ENCODE peak calls at places on chromosomes 7 and 10, in four cellular contexts. One of them, this sample, is unnamed.
A peak's percentile ranks its signal among the peaks of the same experiment; 100 is the strongest.

GRCh38 chr10:43671659-43672555 is 23.2 kb upstream of the ZNF32 start:
- DNase-seq in mucosa of descending colon: no peak
- DNase-seq in suprapubic skin: no peak
- DNase-seq in esophagus squamous epithelium: no peak
- DNase-seq in this sample: peak; percentile 76

GRCh38 chr10:30454744-30455498 is 20.9 kb downstream of the MAP3K8 start:
- DNase-seq in suprapubic skin: no peak
- DNase-seq in esophagus squamous epithelium: no peak
- DNase-seq in mucosa of descending colon: no peak
- DNase-seq in this sample: no peak

GRCh38 chr10:11232222-11232961 is 214.7 kb downstream of the CELF2 start:
- DNase-seq in mucosa of descending colon: no peak
- DNase-seq in esophagus squamous epithelium: no peak
- DNase-seq in suprapubic skin: no peak
- DNase-seq in this sample: no peak

GRCh38 chr10:63094405-63094804 is 38.7 kb upstream of the NRBF2 start:
- DNase-seq in esophagus squamous epithelium: no peak
- DNase-seq in suprapubic skin: no peak
- DNase-seq in mucosa of descending colon: no peak
- DNase-seq in this sample: no peak

GRCh38 chr7:47307311-47307710 is 274.6 kb downstream of the TNS3 start:
- DNase-seq in suprapubic skin: no peak
- DNase-seq in esophagus squamous epithelium: no peak
- DNase-seq in mucosa of descending colon: no peak
- DNase-seq in this sample: no peak

GRCh38 chr7:98209166-98209920 is 1.9 kb upstream of the BHLHA15 start:
- DNase-seq in mucosa of descending colon: peak; percentile 38
- DNase-seq in esophagus squamous epithelium: no peak
- DNase-seq in suprapubic skin: peak; percentile 59
- DNase-seq in this sample: peak; percentile 62

GRCh38 chr10:23051855-23052309 is 43.5 kb upstream of the MSRB2 start:
- DNase-seq in suprapubic skin: no peak
- DNase-seq in esophagus squamous epithelium: no peak
- DNase-seq in mucosa of descending colon: no peak
- DNase-seq in this sample: no peak

GRCh38 chr10:99630439-99630838 is 10.2 kb upstream of the SLC25A28 start:
- DNase-seq in suprapubic skin: no peak
- DNase-seq in esophagus squamous epithelium: no peak
- DNase-seq in mucosa of descending colon: no peak
- DNase-seq in this sample: no peak

GRCh38 chr7:96676901-96677300 is 32.7 kb downstream of the SEM1 start:
- DNase-seq in esophagus squamous epithelium: no peak
- DNase-seq in mucosa of descending colon: no peak
- DNase-seq in suprapubic skin: no peak
- DNase-seq in this sample: no peak

GRCh38 chr7:55109384-55110167 is 90.8 kb downstream of the EGFR start:
- DNase-seq in mucosa of descending colon: no peak
- DNase-seq in suprapubic skin: no peak
- DNase-seq in esophagus squamous epithelium: no peak
- DNase-seq in this sample: no peak

GRCh38 chr7:19327011-19327410 is 181.8 kb upstream of the FERD3L start:
- DNase-seq in mucosa of descending colon: no peak
- DNase-seq in esophagus squamous epithelium: no peak
- DNase-seq in suprapubic skin: no peak
- DNase-seq in this sample: no peak

GRCh38 chr10:12513775-12514663 is 164.7 kb downstream of the CAMK1D start:
- DNase-seq in mucosa of descending colon: no peak
- DNase-seq in suprapubic skin: peak; percentile 57
- DNase-seq in esophagus squamous epithelium: no peak
- DNase-seq in this sample: no peak

GRCh38 chr10:77925410-77925794 is 1.2 kb downstream of the DLG5 start:
- DNase-seq in mucosa of descending colon: no peak
- DNase-seq in esophagus squamous epithelium: no peak
- DNase-seq in suprapubic skin: no peak
- DNase-seq in this sample: no peak

GRCh38 chr7:135998081-135998480 is 20.9 kb upstream of the MTPN start:
- DNase-seq in suprapubic skin: no peak
- DNase-seq in mucosa of descending colon: no peak
- DNase-seq in esophagus squamous epithelium: no peak
- DNase-seq in this sample: no peak

GRCh38 chr7:135900186-135900585 is 77.0 kb downstream of the MTPN start:
- DNase-seq in esophagus squamous epithelium: no peak
- DNase-seq in mucosa of descending colon: no peak
- DNase-seq in suprapubic skin: no peak
- DNase-seq in this sample: no peak

GRCh38 chr7:91085175-91085574 is 179.1 kb upstream of the FZD1 start:
- DNase-seq in esophagus squamous epithelium: no peak
- DNase-seq in suprapubic skin: no peak
- DNase-seq in mucosa of descending colon: no peak
- DNase-seq in this sample: no peak

GRCh38 chr7:91080351-91080750 is 183.9 kb upstream of the FZD1 start:
- DNase-seq in esophagus squamous epithelium: no peak
- DNase-seq in suprapubic skin: no peak
- DNase-seq in mucosa of descending colon: no peak
- DNase-seq in this sample: no peak

GRCh38 chr7:91082854-91083495 is 181.3 kb upstream of the FZD1 start:
- DNase-seq in suprapubic skin: no peak
- DNase-seq in mucosa of descending colon: no peak
- DNase-seq in esophagus squamous epithelium: no peak
- DNase-seq in this sample: no peak

GRCh38 chr7:91082038-91082437 is 182.2 kb upstream of the FZD1 start:
- DNase-seq in suprapubic skin: no peak
- DNase-seq in esophagus squamous epithelium: no peak
- DNase-seq in mucosa of descending colon: no peak
- DNase-seq in this sample: no peak

GRCh38 chr7:91083855-91084644 is 180.2 kb upstream of the FZD1 start:
- DNase-seq in mucosa of descending colon: no peak
- DNase-seq in suprapubic skin: no peak
- DNase-seq in esophagus squamous epithelium: no peak
- DNase-seq in this sample: no peak
- TF ChIP-seq CTCF in mucosa of descending colon: no peak
- TF ChIP-seq CTCF in suprapubic skin: no peak
- TF ChIP-seq CTCF in esophagus squamous epithelium: no peak
- TF ChIP-seq CTCF in this sample: no peak

GRCh38 chr7:105000927-105001336 is 13.1 kb upstream of the KMT2E start:
- DNase-seq in esophagus squamous epithelium: no peak
- DNase-seq in mucosa of descending colon: peak; percentile 56
- DNase-seq in suprapubic skin: no peak
- DNase-seq in this sample: peak; percentile 58
- H3K4me1 ChIP-seq in esophagus squamous epithelium: peaks cover 62% of the 10 kb centered on the region
- H3K4me1 ChIP-seq in mucosa of descending colon: peaks cover 68% of the 10 kb centered on the region
- H3K4me1 ChIP-seq in suprapubic skin: peaks cover 89% of the 10 kb centered on the region
- H3K4me1 ChIP-seq in this sample: peaks cover 18% of the 10 kb centered on the region

GRCh38 chr7:87797798-87798403 is 78.3 kb downstream of the SLC25A40 start:
- DNase-seq in suprapubic skin: no peak
- DNase-seq in esophagus squamous epithelium: no peak
- DNase-seq in mucosa of descending colon: no peak
- DNase-seq in this sample: no peak
- TF ChIP-seq CTCF in suprapubic skin: peak; percentile 26
- TF ChIP-seq CTCF in esophagus squamous epithelium: peak; percentile 44
- TF ChIP-seq CTCF in mucosa of descending colon: peak; percentile 29
- TF ChIP-seq CTCF in this sample: peak; percentile 52

GRCh38 chr10:102523250-102524029 is 19.7 kb downstream of the SUFU start:
- DNase-seq in esophagus squamous epithelium: no peak
- DNase-seq in suprapubic skin: no peak
- DNase-seq in mucosa of descending colon: no peak
- DNase-seq in this sample: no peak
- H3K4me1 ChIP-seq in esophagus squamous epithelium: no peaks in the 10 kb centered on the region
- H3K4me1 ChIP-seq in suprapubic skin: no peaks in the 10 kb centered on the region
- H3K4me1 ChIP-seq in mucosa of descending colon: no peaks in the 10 kb centered on the region
- H3K4me1 ChIP-seq in this sample: peaks cover 6% of the 10 kb centered on the region

GRCh38 chr10:35574924-35575352 is 30.2 kb upstream of the GJD4 start:
- DNase-seq in mucosa of descending colon: no peak
- DNase-seq in suprapubic skin: no peak
- DNase-seq in esophagus squamous epithelium: no peak
- DNase-seq in this sample: no peak

GRCh38 chr10:35577915-35578607 is 27.1 kb upstream of the GJD4 start:
- DNase-seq in mucosa of descending colon: no peak
- DNase-seq in esophagus squamous epithelium: no peak
- DNase-seq in suprapubic skin: no peak
- DNase-seq in this sample: no peak

GRCh38 chr10:35573786-35574185 is 31.4 kb upstream of the GJD4 start:
- DNase-seq in esophagus squamous epithelium: no peak
- DNase-seq in mucosa of descending colon: no peak
- DNase-seq in suprapubic skin: no peak
- DNase-seq in this sample: no peak

GRCh38 chr10:35576730-35577129 is 28.4 kb upstream of the GJD4 start:
- DNase-seq in suprapubic skin: no peak
- DNase-seq in esophagus squamous epithelium: no peak
- DNase-seq in mucosa of descending colon: no peak
- DNase-seq in this sample: no peak

DNA sequence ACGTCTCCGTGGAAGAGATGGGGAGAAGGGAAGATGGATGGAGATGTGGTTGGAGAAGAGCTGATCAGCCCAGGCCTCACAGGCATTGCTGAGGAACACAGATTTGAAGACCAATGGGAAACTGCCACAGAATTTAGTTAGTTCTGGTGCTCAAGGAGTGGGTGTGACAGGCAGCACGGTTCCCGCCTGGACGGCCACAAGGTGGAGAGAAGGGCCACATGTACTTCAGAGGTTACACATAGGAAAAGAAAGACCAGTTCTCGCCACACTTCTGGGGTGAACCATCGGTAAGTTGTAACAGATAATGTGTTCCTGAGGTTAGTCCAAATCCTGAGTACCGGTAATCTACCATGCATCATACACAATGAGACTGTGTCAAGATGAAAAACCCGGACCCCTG is 29.5 kb upstream of the GJD4 start:
- DNase-seq in suprapubic skin: no peak
- DNase-seq in esophagus squamous epithelium: no peak
- DNase-seq in mucosa of descending colon: no peak
- DNase-seq in this sample: no peak
- TF ChIP-seq CTCF in suprapubic skin: no peak
- TF ChIP-seq CTCF in esophagus squamous epithelium: no peak
- TF ChIP-seq CTCF in mucosa of descending colon: no peak
- TF ChIP-seq CTCF in this sample: no peak

This sample was measured in kidney.